ENCODE peak calls at places on chromosomes 13 and 19, in eight cellular contexts. V is astrocyte of the cerebellum, A is fibroblast of villous mesenchyme, B is esophagus squamous epithelium, Z is WTC11, E is AG10803, P is right lobe of liver, M is prostate gland. H is an unnamed sample.

GRCh38 chr13:28501547-28501946 is 6.6 kb upstream of the FLT1 start:
- DNase-seq in V (no peak), A (no peak), B (no peak), Z (no peak), E (no peak), P (peak), M (no peak), H (no peak)

GRCh38 chr13:100280681-100281080 is 191.8 kb downstream of the PCCA start:
- DNase-seq in V (no peak), A (no peak), B (no peak), Z (no peak), E (peak), P (no peak), M (no peak), H (no peak)

GRCh38 chr13:36712785-36713184 is 39.0 kb downstream of the SERTM1 start:
- DNase-seq in V (peak), A (peak), B (no peak), Z (no peak), E (peak), P (no peak), M (no peak), H (no peak)

GRCh38 chr19:1978346-1978894 is 37.1 kb downstream of the BTBD2 start:
- DNase-seq in V (no peak), A (no peak), B (no peak), Z (no peak), E (no peak), P (no peak), M (no peak), H (no peak)

GRCh38 chr19:35301961-35302360 is 10.0 kb downstream of the MAG start:
- DNase-seq in V (no peak), A (no peak), B (no peak), Z (no peak), E (no peak), P (no peak), M (no peak), H (no peak)

GRCh38 chr13:25046985-25047660 is 48.8 kb upstream of the PABPC3 start:
- DNase-seq in V (no peak), A (peak), B (no peak), Z (peak), E (peak), P (no peak), M (no peak), H (no peak)

GRCh38 chr19:37920591-37921450 is 13.8 kb downstream of the SIPA1L3 start:
- DNase-seq in V (no peak), A (no peak), B (no peak), Z (no peak), E (no peak), P (no peak), M (no peak), H (no peak)

GRCh38 chr13:46908511-46908910 is 11.7 kb upstream of the HTR2A start:
- DNase-seq in V (peak), A (no peak), B (no peak), Z (no peak), E (peak), P (no peak), M (no peak), H (no peak)

GRCh38 chr19:11964496-11964857 is 363 bp upstream of the ZNF763 start:
- DNase-seq in V (no peak), A (no peak), B (no peak), Z (peak), E (no peak), P (peak), M (peak), H (no peak)

GRCh38 chr13:111895896-111896821 is 170.8 kb upstream of the SOX1 start:
- DNase-seq in V (no peak), A (no peak), B (no peak), Z (no peak), E (no peak), P (no peak), M (no peak), H (no peak)

GRCh38 chr13:34025746-34026145 is 207.8 kb downstream of the RFC3 start:
- DNase-seq in V (peak), A (no peak), B (no peak), Z (no peak), E (peak), P (no peak), M (no peak), H (no peak)

GRCh38 chr19:2636897-2637683 is 65.4 kb downstream of the GNG7 start:
- DNase-seq in V (no peak), A (peak), B (no peak), Z (peak), E (peak), P (peak), M (peak), H (peak)

GRCh38 chr13:108270442-108270841 is 924 bp downstream of the TNFSF13B start:
- DNase-seq in V (no peak), A (peak), B (no peak), Z (no peak), E (no peak), P (no peak), M (no peak), H (no peak)

GRCh38 chr13:104385409-104385808 is 1319.2 kb upstream of the SLC10A2 start:
- DNase-seq in V (peak), A (peak), B (no peak), Z (no peak), E (no peak), P (no peak), M (no peak), H (no peak)

GRCh38 chr13:113855012-113855921 is 8.6 kb downstream of the GAS6 start:
- DNase-seq in V (no peak), A (peak), B (no peak), Z (no peak), E (no peak), P (no peak), M (no peak), H (no peak)

GRCh38 chr19:35044317-35045117 is 3.0 kb downstream of the HPN start:
- DNase-seq in V (no peak), A (peak), B (no peak), Z (peak), E (peak), P (peak), M (peak), H (peak)

GRCh38 chr13:73133536-73133935 is 74.7 kb downstream of the KLF5 start:
- DNase-seq in V (no peak), A (peak), B (no peak), Z (no peak), E (no peak), P (no peak), M (peak), H (no peak)

GRCh38 chr19:2097330-2098327 is 914 bp downstream of the IZUMO4 start:
- DNase-seq in V (no peak), A (no peak), B (no peak), Z (no peak), E (no peak), P (no peak), M (peak), H (no peak)

GRCh38 chr13:58838615-58839014 is 1207.1 kb downstream of the PCDH17 start:
- DNase-seq in V (no peak), A (no peak), B (no peak), Z (no peak), E (no peak), P (no peak), M (no peak), H (no peak)

GRCh38 chr13:53066411-53066810 is 37.8 kb downstream of the OLFM4 start:
- DNase-seq in V (no peak), A (no peak), B (no peak), Z (no peak), E (no peak), P (no peak), M (no peak), H (no peak)

GRCh38 chr13:109883181-109884180 is 97.1 kb upstream of the IRS2 start:
- DNase-seq in V (no peak), A (no peak), B (no peak), Z (no peak), E (no peak), P (no peak), M (no peak), H (no peak)

GRCh38 chr13:44211753-44212152 is 161.9 kb upstream of the SERP2 start:
- DNase-seq in V (no peak), A (no peak), B (no peak), Z (no peak), E (no peak), P (no peak), M (no peak), H (no peak)

GRCh38 chr19:48613024-48613851 is 1.6 kb downstream of the FAM83E start:
- DNase-seq in V (no peak), A (no peak), B (no peak), Z (no peak), E (no peak), P (peak), M (no peak), H (peak)

GRCh38 chr13:86633346-86633745 is 834.1 kb upstream of the SLITRK6 start:
- DNase-seq in V (no peak), A (no peak), B (no peak), Z (no peak), E (no peak), P (no peak), M (no peak), H (no peak)

GRCh38 chr19:13093407-13094284 is 9.0 kb downstream of the LYL1 start:
- DNase-seq in V (peak), A (peak), B (no peak), Z (peak), E (peak), P (peak), M (peak), H (peak)

GRCh38 chr19:39951065-39951650 is 16.7 kb upstream of the FCGBP start:
- DNase-seq in V (no peak), A (no peak), B (no peak), Z (no peak), E (no peak), P (no peak), M (no peak), H (no peak)

GRCh38 chr13:99895428-99895998 is 76.1 kb downstream of the ZIC5 start:
- DNase-seq in V (no peak), A (no peak), B (no peak), Z (no peak), E (no peak), P (no peak), M (no peak), H (no peak)

GRCh38 chr13:49683489-49683888 is 7.8 kb downstream of the EBPL start:
- DNase-seq in V (no peak), A (no peak), B (no peak), Z (no peak), E (no peak), P (no peak), M (no peak), H (no peak)

GRCh38 chr13:49678172-49678914 is 12.9 kb downstream of the EBPL start:
- DNase-seq in V (no peak), A (no peak), B (no peak), Z (no peak), E (no peak), P (no peak), M (no peak), H (no peak)

GRCh38 chr13:49681837-49682236 is 9.4 kb downstream of the EBPL start:
- DNase-seq in V (no peak), A (peak), B (no peak), Z (no peak), E (peak), P (no peak), M (no peak), H (no peak)

GRCh38 chr13:49676581-49677298 is 14.5 kb downstream of the EBPL start:
- DNase-seq in V (no peak), A (no peak), B (no peak), Z (no peak), E (no peak), P (no peak), M (no peak), H (no peak)

GRCh38 chr13:49679244-49679643 is 12.0 kb downstream of the EBPL start:
- DNase-seq in V (no peak), A (peak), B (no peak), Z (no peak), E (no peak), P (no peak), M (no peak), H (peak)
- TF ChIP-seq CTCF in V (peak), A (peak), B (no peak), Z (no peak), E (peak), P (peak), M (no peak), H (no peak)

GRCh38 chr19:45079063-45079910 is at the start of gene GEMIN7:
- DNase-seq in V (no peak), A (peak), B (no peak), Z (peak), E (peak), P (peak), M (peak), H (peak)
- TF ChIP-seq CTCF in V (no peak), A (no peak), B (peak), Z (no peak), E (no peak), P (no peak), M (peak), H (peak)

GRCh38 chr19:51511353-51511752 is 9.8 kb upstream of the SIGLEC12 start:
- DNase-seq in V (no peak), A (peak), B (no peak), Z (peak), E (no peak), P (no peak), M (no peak), H (no peak)
- TF ChIP-seq CTCF in V (peak), A (peak), B (no peak), Z (peak), E (peak), P (no peak), M (no peak), H (peak)

GRCh38 chr13:48728226-48728625 is 74.5 kb downstream of the CYSLTR2 start:
- DNase-seq in V (no peak), A (no peak), B (no peak), Z (no peak), E (no peak), P (no peak), M (no peak), H (no peak)

GRCh38 chr13:48728876-48729275 is 75.1 kb downstream of the CYSLTR2 start:
- DNase-seq in V (no peak), A (no peak), B (no peak), Z (no peak), E (no peak), P (no peak), M (no peak), H (no peak)

GRCh38 chr13:48733739-48734329 is 80.1 kb downstream of the CYSLTR2 start:
- DNase-seq in V (no peak), A (no peak), B (no peak), Z (no peak), E (no peak), P (no peak), M (no peak), H (no peak)

GRCh38 chr13:48731957-48732569 is 78.3 kb downstream of the CYSLTR2 start:
- DNase-seq in V (no peak), A (peak), B (no peak), Z (peak), E (peak), P (peak), M (no peak), H (peak)

GRCh38 chr13:48730971-48731658 is 77.4 kb downstream of the CYSLTR2 start:
- DNase-seq in V (no peak), A (peak), B (no peak), Z (peak), E (peak), P (no peak), M (no peak), H (no peak)
- TF ChIP-seq CTCF in V (no peak), A (no peak), B (peak), Z (no peak), E (no peak), P (no peak), M (no peak), H (no peak)

DNA sequence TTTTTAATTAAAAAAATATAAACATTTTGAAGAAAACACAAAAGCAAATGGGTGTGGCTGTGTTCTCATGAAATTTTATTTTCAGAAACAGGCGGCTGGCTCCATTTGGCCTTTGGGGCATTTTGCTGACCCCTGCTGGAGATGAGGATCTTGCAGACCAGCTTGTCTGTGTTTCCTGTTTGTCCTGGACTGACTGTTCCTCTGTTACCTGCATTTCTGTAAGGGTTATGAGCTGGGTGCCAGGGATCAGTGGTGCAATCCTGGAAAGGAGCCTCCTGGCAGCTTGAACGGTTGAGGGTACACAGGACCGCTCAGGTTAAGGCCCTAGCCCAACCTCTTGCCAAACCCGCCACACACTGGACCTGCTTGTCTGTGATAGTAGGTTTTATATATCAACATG is 49.9 kb downstream of the ZNF787 start:
- DNase-seq in V (no peak), A (no peak), B (no peak), Z (no peak), E (no peak), P (peak), M (no peak), H (peak)
- TF ChIP-seq CTCF in V (peak), A (peak), B (peak), Z (no peak), E (peak), P (peak), M (no peak), H (peak)

DNA sequence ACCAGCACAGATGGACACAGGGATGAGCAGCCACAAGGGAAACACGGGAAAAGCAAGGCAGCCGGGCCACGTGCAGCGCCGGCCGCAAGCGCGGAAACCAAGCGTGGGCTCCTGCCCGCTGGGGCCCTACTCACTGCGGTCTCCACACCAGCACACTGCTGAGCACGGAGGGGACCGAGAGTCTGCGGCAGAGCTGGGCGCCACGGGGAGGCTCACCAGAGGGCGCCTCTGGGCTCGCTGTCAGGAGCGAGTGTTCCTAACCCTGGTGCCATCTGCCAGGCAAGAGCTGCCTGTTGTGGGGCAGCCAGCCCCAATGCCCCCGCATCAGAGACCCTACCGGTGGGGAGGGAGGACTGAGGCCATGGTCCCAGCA is 26.5 kb downstream of the MPND start:
- DNase-seq in V (no peak), A (peak), B (no peak), Z (peak), E (peak), P (no peak), M (no peak), H (no peak)
- TF ChIP-seq CTCF in V (peak), A (peak), B (peak), Z (no peak), E (peak), P (peak), M (peak), H (no peak)

GRCh38 chr19:46928951-46929350 is 68.2 kb downstream of the ARHGAP35 start:
- DNase-seq in V (no peak), A (no peak), B (no peak), Z (no peak), E (peak), P (no peak), M (no peak), H (no peak)
- TF ChIP-seq CTCF in V (peak), A (peak), B (no peak), Z (no peak), E (peak), P (peak), M (no peak), H (no peak)

GRCh38 chr19:27774827-27775226 is 1438.1 kb downstream of the UQCRFS1 start:
- DNase-seq in V (no peak), A (no peak), B (no peak), Z (peak), E (no peak), P (no peak), M (no peak), H (no peak)
- TF ChIP-seq CTCF in V (peak), A (peak), B (peak), Z (peak), E (peak), P (peak), M (no peak), H (peak)

DNA sequence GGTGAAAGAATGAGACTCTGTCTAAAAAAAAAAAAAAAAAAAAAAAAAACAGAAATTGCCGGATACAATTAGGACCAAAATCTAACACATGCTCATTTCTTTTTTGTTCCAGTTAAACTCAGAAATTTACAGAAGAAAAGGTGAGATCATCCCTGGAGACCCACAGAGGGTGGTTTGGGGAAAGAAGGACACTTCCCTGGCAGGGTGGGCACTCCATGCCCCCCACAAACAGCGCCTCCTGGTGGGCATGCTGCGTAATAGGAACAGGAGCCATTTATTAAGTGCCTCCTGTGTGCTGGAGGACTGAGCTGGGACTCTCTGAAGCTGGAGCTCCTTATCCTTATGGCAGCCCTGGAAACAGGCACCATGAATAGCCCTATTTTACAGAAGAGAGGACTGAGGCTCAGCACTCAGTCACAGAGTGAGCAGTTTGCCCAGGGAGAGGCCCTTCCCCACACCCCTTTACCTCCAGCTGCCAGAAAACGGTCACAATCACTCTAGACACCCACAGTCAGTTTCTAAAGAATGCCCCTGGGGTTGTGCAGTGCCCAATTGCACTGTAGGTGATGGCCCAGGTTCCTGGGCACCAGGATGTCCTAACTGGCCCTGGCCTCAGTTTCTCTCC is 10.1 kb downstream of the C19orf38 start:
- DNase-seq in V (no peak), A (no peak), B (no peak), Z (peak), E (no peak), P (no peak), M (no peak), H (no peak)
- TF ChIP-seq CTCF in V (peak), A (peak), B (peak), Z (peak), E (peak), P (peak), M (peak), H (peak)